ENCODE peak calls at places on chromosome 9, in four cellular contexts. R is K562, W is WTC11, J is HepG2. N is an unnamed sample.

GRCh38 chr9:95991326-95991725 is 115.8 kb downstream of the ERCC6L2 start:
- DNase-seq in R (no peak), J (no peak), W (no peak), N (no peak)

GRCh38 chr9:73270967-73271722 is 119.5 kb downstream of the ANXA1 start:
- DNase-seq in R (peak; percentile 12), J (peak; percentile 75), W (no peak), N (no peak)

GRCh38 chr9:34546834-34547827 is 24.3 kb upstream of the ENHO start:
- DNase-seq in R (peak; percentile 68), W (peak; percentile 91), J (peak; percentile 58), N (no peak)

GRCh38 chr9:89837152-89837551 is 232.3 kb downstream of the GADD45G start:
- DNase-seq in J (no peak), W (no peak), R (no peak), N (no peak)

GRCh38 chr9:8890695-8891094 is 1091.1 kb upstream of the DMAC1 start:
- DNase-seq in W (no peak), R (no peak), J (no peak), N (no peak)

GRCh38 chr9:137429974-137430722 is 7.0 kb downstream of the NOXA1 start:
- DNase-seq in R (peak; percentile 79), W (peak; percentile 72), J (no peak), N (no peak)

GRCh38 chr9:117002686-117003085 is 315.6 kb downstream of the TRIM32 start:
- DNase-seq in J (no peak), W (no peak), R (no peak), N (no peak)

GRCh38 chr9:16870606-16871357 is at the start of gene BNC2:
- DNase-seq in R (no peak), J (no peak), W (peak; percentile 81), N (no peak)

GRCh38 chr9:71733176-71733575 is 35.1 kb downstream of the CEMIP2 start:
- DNase-seq in J (no peak), W (no peak), R (no peak), N (no peak)

DNA sequence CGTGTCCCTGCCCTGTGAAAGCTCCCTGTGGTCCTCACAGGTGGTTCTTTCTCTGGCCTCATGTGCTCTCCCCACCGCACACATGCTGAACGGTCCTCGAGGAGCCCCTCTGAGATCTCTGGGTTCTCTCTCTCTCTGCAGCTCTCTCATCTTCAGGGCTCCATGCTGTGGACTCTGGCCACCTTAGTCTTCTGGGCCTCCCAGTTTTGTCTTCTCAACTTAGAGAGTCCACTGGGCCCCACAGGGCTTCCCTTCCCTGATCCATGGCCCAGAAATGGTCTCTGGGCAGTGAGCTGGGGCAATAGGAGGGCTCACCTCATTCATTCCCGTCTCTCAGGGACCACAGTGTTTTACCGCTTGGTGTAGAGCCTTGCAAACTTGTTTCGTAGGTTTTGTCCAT is 26.4 kb downstream of the FGD3 start:
- DNase-seq in J (no peak), R (no peak), W (no peak), N (no peak)
- TF ChIP-seq ETV6 in J (no peak), R (no peak), W (no peak), N (no peak)

DNA sequence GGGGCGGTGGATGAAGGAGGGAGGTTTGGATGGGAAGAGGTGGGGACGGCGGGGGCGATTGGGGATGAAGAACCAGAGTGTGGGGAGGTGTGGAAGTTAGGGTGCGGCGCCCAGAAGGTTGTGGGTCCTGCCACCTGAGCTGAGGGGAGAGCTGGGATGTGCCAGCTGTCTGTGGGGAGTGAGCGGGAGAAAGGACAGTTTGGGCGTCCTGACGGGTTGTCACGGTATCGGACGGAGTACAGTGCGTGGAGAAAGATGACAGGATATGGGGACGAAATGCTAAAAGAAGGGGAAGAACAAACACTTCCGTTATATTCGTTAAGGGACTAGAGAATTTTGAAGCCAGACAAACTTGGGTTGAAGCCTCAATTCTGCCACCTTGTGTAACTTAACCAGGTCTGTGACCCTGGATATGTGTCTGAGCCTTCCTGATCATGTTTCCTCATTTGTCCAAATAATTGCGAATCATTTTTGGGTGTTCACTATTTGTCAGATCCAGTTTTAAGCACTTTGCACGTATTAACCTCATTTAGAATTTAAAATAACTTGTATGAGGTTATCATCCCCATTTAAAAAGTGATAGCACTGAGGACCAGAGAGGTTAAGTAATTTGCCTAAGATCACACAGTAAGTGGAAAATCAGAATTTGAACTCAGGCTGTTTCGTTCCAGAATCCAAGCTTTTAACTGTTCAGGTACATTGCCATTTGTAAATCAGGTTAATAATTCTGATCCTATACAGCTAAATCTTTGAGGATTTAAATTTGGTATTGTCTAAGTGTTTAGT is 689 bp downstream of the CNTRL start:
- DNase-seq in J (no peak), W (no peak), R (no peak), N (no peak)
- TF ChIP-seq ETV6 in J (no peak), W (no peak), R (no peak), N (no peak)

GRCh38 chr9:123471843-123472570 is 116.0 kb downstream of the CRB2 start:
- DNase-seq in W (no peak), J (no peak), R (no peak), N (no peak)
- TF ChIP-seq ETV6 in W (no peak), J (no peak), R (no peak), N (no peak)

DNA sequence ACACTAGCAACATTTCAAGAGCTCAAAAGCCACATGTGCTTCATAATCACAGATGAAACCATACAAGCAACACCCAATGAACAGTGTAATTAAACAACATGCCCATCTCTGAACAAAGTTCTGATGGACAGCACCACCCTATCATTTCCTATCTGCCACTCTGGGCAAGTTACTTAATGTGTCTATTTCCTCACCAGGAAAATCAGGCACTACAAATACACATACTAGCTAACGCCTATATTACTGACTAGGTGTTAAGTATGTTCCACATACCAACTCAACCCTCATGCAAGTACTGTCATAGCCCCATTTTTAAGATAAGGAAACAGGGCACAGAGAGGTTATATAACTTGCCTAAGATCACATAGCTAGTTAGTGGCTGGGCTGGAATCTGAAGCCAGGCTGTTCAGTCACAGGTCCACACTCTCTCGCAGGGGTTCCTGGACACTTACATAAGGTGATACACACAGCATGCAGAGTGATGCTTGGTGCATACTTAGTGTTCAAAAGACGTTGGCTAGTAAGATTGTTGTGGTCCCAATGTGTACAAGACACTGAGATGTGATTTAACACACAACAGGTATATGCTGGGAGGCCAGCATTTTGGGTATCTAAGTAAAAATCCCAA is 24.2 kb downstream of the CORO2A start:
- DNase-seq in R (no peak), W (no peak), J (no peak), N (no peak)
- TF ChIP-seq ETV6 in R (no peak), W (no peak), J (no peak), N (no peak)

GRCh38 chr9:85228111-85228855 is 513.5 kb downstream of the AGTPBP1 start:
- DNase-seq in J (no peak), R (no peak), W (no peak), N (no peak)
- TF ChIP-seq ETV6 in J (no peak), R (no peak), W (no peak), N (no peak)

GRCh38 chr9:35548571-35548970 is 56.5 kb upstream of the TESK1 start:
- DNase-seq in W (no peak), R (no peak), J (no peak), N (no peak)
- TF ChIP-seq ETV6 in W (no peak), R (no peak), J (no peak), N (no peak)

DNA sequence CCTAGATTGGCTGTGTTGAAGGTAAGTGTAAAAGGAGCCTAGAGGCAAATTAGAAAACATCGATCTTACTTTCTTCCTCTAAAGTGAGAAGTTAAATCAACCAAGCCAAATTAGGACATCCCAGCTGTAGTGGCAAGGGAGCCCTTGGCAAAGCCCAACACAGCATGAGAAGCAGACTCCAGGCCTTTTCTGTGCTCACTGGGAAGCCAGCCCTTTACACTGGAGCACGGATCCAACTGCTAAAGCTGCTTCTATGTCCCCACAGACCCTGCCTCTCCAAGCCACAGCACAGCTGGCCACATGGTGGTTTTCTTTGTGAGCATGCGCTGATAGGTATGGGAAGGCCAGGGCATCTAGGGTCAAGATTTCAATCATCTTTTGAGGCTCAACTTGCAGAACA is 94.1 kb downstream of the APBA1 start:
- DNase-seq in R (no peak), J (no peak), W (no peak), N (no peak)
- TF ChIP-seq ETV6 in R (no peak), J (no peak), W (no peak), N (no peak)

DNA sequence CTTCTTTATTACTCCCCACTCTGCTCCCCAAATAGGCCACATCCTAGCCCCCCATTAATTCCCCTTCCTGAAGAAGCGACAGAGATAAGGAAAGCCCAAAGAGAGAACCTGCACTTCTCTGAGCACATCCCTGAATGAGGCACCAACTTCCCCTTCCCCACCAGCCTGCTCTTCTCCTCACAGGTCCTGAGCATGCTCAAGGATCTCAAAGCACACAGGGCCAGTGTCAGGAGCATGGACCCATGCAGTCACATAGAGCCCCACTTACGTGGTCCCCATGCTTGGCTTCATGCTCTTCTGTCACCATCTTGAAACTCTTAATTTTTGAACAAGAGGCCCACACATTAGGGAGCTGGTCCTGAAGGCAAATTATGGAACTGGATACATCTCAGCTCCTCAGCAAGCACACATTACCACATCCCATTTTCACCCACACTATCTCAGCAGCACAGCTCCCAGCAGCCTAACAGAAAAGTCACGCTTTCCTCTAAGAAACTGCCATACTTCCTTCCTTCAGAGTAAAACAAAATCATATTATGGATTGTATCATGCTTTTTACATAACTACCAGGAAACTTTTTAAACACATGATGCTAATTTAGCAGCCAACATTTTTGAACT is 99.8 kb downstream of the NFIB start:
- DNase-seq in J (no peak), R (peak; percentile 11), W (no peak), N (no peak)
- TF ChIP-seq ETV6 in J (no peak), R (no peak), W (no peak), N (no peak)